ENCODE peak calls at places on chromosomes 5 and 9, in six cellular contexts. One of them, this sample, is unnamed. For H3K36me3, the result is how much of the 10 kb centered on the place peaks cover.

GRCh38 chr9:129322641-129323375 is 144.7 kb upstream of the IER5L start:
- DNase-seq in neural progenitor cell: no peak
- DNase-seq in mesenchymal stem cell: no peak
- DNase-seq in GM23248: no peak
- DNase-seq in spleen: peak
- DNase-seq in CD4-positive, CD25-positive, alpha-beta regulatory T cell: no peak
- DNase-seq in this sample: no peak

GRCh38 chr5:87385794-87386193 is 26.9 kb downstream of the CCNH start:
- DNase-seq in spleen: no peak
- DNase-seq in GM23248: no peak
- DNase-seq in CD4-positive, CD25-positive, alpha-beta regulatory T cell: no peak
- DNase-seq in neural progenitor cell: no peak
- DNase-seq in mesenchymal stem cell: no peak
- DNase-seq in this sample: no peak

GRCh38 chr5:131250749-131251148 is 13.1 kb upstream of the CDC42SE2 start:
- DNase-seq in CD4-positive, CD25-positive, alpha-beta regulatory T cell: no peak
- DNase-seq in mesenchymal stem cell: no peak
- DNase-seq in spleen: no peak
- DNase-seq in neural progenitor cell: no peak
- DNase-seq in GM23248: no peak
- DNase-seq in this sample: no peak

GRCh38 chr5:171906703-171907590 is 99.5 kb downstream of the FBXW11 start:
- DNase-seq in neural progenitor cell: no peak
- DNase-seq in GM23248: no peak
- DNase-seq in spleen: no peak
- DNase-seq in CD4-positive, CD25-positive, alpha-beta regulatory T cell: no peak
- DNase-seq in mesenchymal stem cell: no peak
- DNase-seq in this sample: no peak

GRCh38 chr9:16469184-16469583 is 401.3 kb downstream of the BNC2 start:
- DNase-seq in CD4-positive, CD25-positive, alpha-beta regulatory T cell: no peak
- DNase-seq in neural progenitor cell: no peak
- DNase-seq in spleen: no peak
- DNase-seq in GM23248: no peak
- DNase-seq in mesenchymal stem cell: no peak
- DNase-seq in this sample: no peak

GRCh38 chr5:72459089-72459661 is 48.0 kb downstream of the ZNF366 start:
- DNase-seq in neural progenitor cell: no peak
- DNase-seq in CD4-positive, CD25-positive, alpha-beta regulatory T cell: no peak
- DNase-seq in mesenchymal stem cell: no peak
- DNase-seq in GM23248: no peak
- DNase-seq in spleen: no peak
- DNase-seq in this sample: no peak

GRCh38 chr9:124941689-124942561 is 1.0 kb upstream of the GOLGA1 start:
- DNase-seq in spleen: peak
- DNase-seq in neural progenitor cell: peak
- DNase-seq in GM23248: peak
- DNase-seq in CD4-positive, CD25-positive, alpha-beta regulatory T cell: peak
- DNase-seq in mesenchymal stem cell: peak
- DNase-seq in this sample: peak

GRCh38 chr5:158758666-158759065 is 341.1 kb downstream of the EBF1 start:
- DNase-seq in mesenchymal stem cell: no peak
- DNase-seq in spleen: no peak
- DNase-seq in neural progenitor cell: no peak
- DNase-seq in GM23248: peak
- DNase-seq in CD4-positive, CD25-positive, alpha-beta regulatory T cell: no peak
- DNase-seq in this sample: peak

GRCh38 chr5:100841358-100842076 is 61.6 kb downstream of the ST8SIA4 start:
- DNase-seq in mesenchymal stem cell: peak
- DNase-seq in CD4-positive, CD25-positive, alpha-beta regulatory T cell: peak
- DNase-seq in neural progenitor cell: no peak
- DNase-seq in GM23248: no peak
- DNase-seq in spleen: no peak
- DNase-seq in this sample: peak

GRCh38 chr9:114910541-114910940 is 19.9 kb downstream of the TNFSF8 start:
- DNase-seq in CD4-positive, CD25-positive, alpha-beta regulatory T cell: no peak
- DNase-seq in GM23248: peak
- DNase-seq in mesenchymal stem cell: no peak
- DNase-seq in neural progenitor cell: no peak
- DNase-seq in spleen: no peak
- DNase-seq in this sample: no peak

GRCh38 chr5:51380603-51381207 is 2.5 kb upstream of the ISL1 start:
- DNase-seq in neural progenitor cell: peak
- DNase-seq in spleen: no peak
- DNase-seq in GM23248: peak
- DNase-seq in CD4-positive, CD25-positive, alpha-beta regulatory T cell: no peak
- DNase-seq in mesenchymal stem cell: peak
- DNase-seq in this sample: peak

GRCh38 chr5:56158331-56158960 is 74.7 kb downstream of the ANKRD55 start:
- DNase-seq in neural progenitor cell: no peak
- DNase-seq in GM23248: no peak
- DNase-seq in CD4-positive, CD25-positive, alpha-beta regulatory T cell: no peak
- DNase-seq in spleen: no peak
- DNase-seq in mesenchymal stem cell: no peak
- DNase-seq in this sample: no peak

GRCh38 chr5:168327019-168327421 is 35.6 kb downstream of the WWC1 start:
- DNase-seq in CD4-positive, CD25-positive, alpha-beta regulatory T cell: no peak
- DNase-seq in spleen: no peak
- DNase-seq in GM23248: peak
- DNase-seq in neural progenitor cell: no peak
- DNase-seq in mesenchymal stem cell: no peak
- DNase-seq in this sample: no peak

GRCh38 chr5:157076558-157076957 is 17.6 kb upstream of the HAVCR1 start:
- DNase-seq in mesenchymal stem cell: peak
- DNase-seq in CD4-positive, CD25-positive, alpha-beta regulatory T cell: no peak
- DNase-seq in spleen: no peak
- DNase-seq in GM23248: peak
- DNase-seq in neural progenitor cell: no peak
- DNase-seq in this sample: no peak

GRCh38 chr5:174617285-174617684 is 107.1 kb upstream of the MSX2 start:
- DNase-seq in spleen: no peak
- DNase-seq in neural progenitor cell: no peak
- DNase-seq in CD4-positive, CD25-positive, alpha-beta regulatory T cell: no peak
- DNase-seq in GM23248: no peak
- DNase-seq in mesenchymal stem cell: no peak
- DNase-seq in this sample: no peak

GRCh38 chr9:70557665-70558419 is 143.4 kb upstream of the KLF9 start:
- DNase-seq in GM23248: no peak
- DNase-seq in spleen: no peak
- DNase-seq in CD4-positive, CD25-positive, alpha-beta regulatory T cell: no peak
- DNase-seq in mesenchymal stem cell: no peak
- DNase-seq in neural progenitor cell: no peak
- DNase-seq in this sample: no peak

GRCh38 chr9:115146581-115147021 is 28.6 kb upstream of the TNC start:
- DNase-seq in mesenchymal stem cell: peak
- DNase-seq in GM23248: peak
- DNase-seq in spleen: no peak
- DNase-seq in CD4-positive, CD25-positive, alpha-beta regulatory T cell: no peak
- DNase-seq in neural progenitor cell: no peak
- DNase-seq in this sample: no peak

GRCh38 chr5:151906246-151906645 is 18.4 kb downstream of the GLRA1 start:
- DNase-seq in CD4-positive, CD25-positive, alpha-beta regulatory T cell: no peak
- DNase-seq in neural progenitor cell: no peak
- DNase-seq in GM23248: no peak
- DNase-seq in spleen: no peak
- DNase-seq in mesenchymal stem cell: no peak
- DNase-seq in this sample: peak

GRCh38 chr5:74622944-74623343 is 17.6 kb downstream of the ENC1 start:
- DNase-seq in mesenchymal stem cell: no peak
- DNase-seq in neural progenitor cell: peak
- DNase-seq in spleen: no peak
- DNase-seq in GM23248: no peak
- DNase-seq in CD4-positive, CD25-positive, alpha-beta regulatory T cell: no peak
- DNase-seq in this sample: no peak

GRCh38 chr9:122336836-122337560 is 33.8 kb upstream of the PTGS1 start:
- DNase-seq in spleen: no peak
- DNase-seq in neural progenitor cell: no peak
- DNase-seq in CD4-positive, CD25-positive, alpha-beta regulatory T cell: no peak
- DNase-seq in GM23248: no peak
- DNase-seq in mesenchymal stem cell: no peak
- DNase-seq in this sample: no peak

GRCh38 chr9:112694910-112695555 is 22.9 kb downstream of the INIP start:
- DNase-seq in CD4-positive, CD25-positive, alpha-beta regulatory T cell: no peak
- DNase-seq in GM23248: no peak
- DNase-seq in neural progenitor cell: no peak
- DNase-seq in spleen: no peak
- DNase-seq in mesenchymal stem cell: peak
- DNase-seq in this sample: no peak

GRCh38 chr9:136590788-136591187 is 44.9 kb upstream of the NOTCH1 start:
- DNase-seq in spleen: no peak
- DNase-seq in mesenchymal stem cell: no peak
- DNase-seq in neural progenitor cell: no peak
- DNase-seq in GM23248: no peak
- DNase-seq in CD4-positive, CD25-positive, alpha-beta regulatory T cell: no peak
- DNase-seq in this sample: no peak

GRCh38 chr9:132041825-132042224 is 37.8 kb downstream of the MED27 start:
- DNase-seq in GM23248: no peak
- DNase-seq in CD4-positive, CD25-positive, alpha-beta regulatory T cell: no peak
- DNase-seq in spleen: no peak
- DNase-seq in neural progenitor cell: no peak
- DNase-seq in mesenchymal stem cell: no peak
- DNase-seq in this sample: no peak

GRCh38 chr5:157175071-157175612 is 5.5 kb upstream of the ITK start:
- DNase-seq in CD4-positive, CD25-positive, alpha-beta regulatory T cell: no peak
- DNase-seq in GM23248: no peak
- DNase-seq in spleen: no peak
- DNase-seq in neural progenitor cell: no peak
- DNase-seq in mesenchymal stem cell: no peak
- DNase-seq in this sample: no peak

GRCh38 chr9:134628354-134628736 is 13.3 kb upstream of the COL5A1 start:
- DNase-seq in neural progenitor cell: no peak
- DNase-seq in spleen: peak
- DNase-seq in CD4-positive, CD25-positive, alpha-beta regulatory T cell: no peak
- DNase-seq in GM23248: no peak
- DNase-seq in mesenchymal stem cell: no peak
- DNase-seq in this sample: no peak

GRCh38 chr9:134626576-134627416 is 14.8 kb upstream of the COL5A1 start:
- DNase-seq in CD4-positive, CD25-positive, alpha-beta regulatory T cell: no peak
- DNase-seq in mesenchymal stem cell: peak
- DNase-seq in spleen: peak
- DNase-seq in GM23248: no peak
- DNase-seq in neural progenitor cell: no peak
- DNase-seq in this sample: peak

GRCh38 chr9:134626141-134626423 is 15.5 kb upstream of the COL5A1 start:
- DNase-seq in CD4-positive, CD25-positive, alpha-beta regulatory T cell: no peak
- DNase-seq in spleen: no peak
- DNase-seq in GM23248: no peak
- DNase-seq in neural progenitor cell: no peak
- DNase-seq in mesenchymal stem cell: no peak
- DNase-seq in this sample: no peak

GRCh38 chr9:134629061-134629585 is 12.5 kb upstream of the COL5A1 start:
- DNase-seq in neural progenitor cell: no peak
- DNase-seq in mesenchymal stem cell: no peak
- DNase-seq in CD4-positive, CD25-positive, alpha-beta regulatory T cell: no peak
- DNase-seq in spleen: peak
- DNase-seq in GM23248: no peak
- DNase-seq in this sample: no peak

DNA sequence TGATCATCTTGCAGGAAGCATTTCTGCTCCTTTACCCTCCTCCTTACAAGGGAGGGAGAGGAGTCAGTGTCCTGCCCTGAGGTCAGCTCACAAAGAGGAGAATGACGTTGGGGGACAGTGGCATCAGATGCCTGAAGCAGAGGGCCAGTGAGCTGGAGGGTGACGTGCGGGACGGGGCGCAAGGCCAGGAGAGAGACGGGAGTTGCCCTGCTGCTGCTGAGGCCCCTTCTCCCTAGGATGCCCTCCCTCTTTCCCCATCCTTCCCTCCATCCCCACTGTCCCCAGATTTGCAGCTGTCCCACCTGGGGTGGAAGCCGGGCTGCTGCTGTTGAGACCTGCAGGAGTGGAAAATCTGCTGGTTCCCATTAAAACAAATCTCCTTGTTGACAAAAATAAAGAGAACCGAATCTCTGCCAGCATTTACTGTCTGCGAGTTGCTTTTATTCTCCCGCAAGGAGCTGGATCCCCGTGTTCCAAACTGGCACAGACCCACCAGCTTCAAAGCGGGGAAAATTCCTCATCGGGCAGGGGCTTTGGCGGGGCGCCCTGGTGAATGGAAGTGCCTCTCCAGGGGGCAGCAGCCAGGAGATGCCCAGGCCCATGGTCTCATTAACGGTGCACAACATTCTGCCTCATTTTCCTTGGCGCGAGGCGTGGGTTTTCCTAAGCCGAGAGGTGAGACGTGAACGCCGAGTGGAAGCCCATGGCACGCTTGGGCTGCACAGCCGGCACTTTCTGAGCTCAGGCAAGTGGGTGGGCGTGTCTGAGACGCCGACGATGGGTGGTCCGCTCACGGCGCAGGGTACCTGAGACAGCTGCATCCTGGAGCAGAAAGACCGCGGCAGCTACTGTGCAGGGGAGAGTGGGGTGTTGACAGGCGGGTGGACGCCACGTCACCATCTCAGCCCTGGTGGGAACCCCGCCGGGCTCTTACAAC is 13.9 kb upstream of the COL5A1 start:
- DNase-seq in CD4-positive, CD25-positive, alpha-beta regulatory T cell: no peak
- DNase-seq in neural progenitor cell: no peak
- DNase-seq in mesenchymal stem cell: no peak
- DNase-seq in spleen: peak
- DNase-seq in GM23248: no peak
- DNase-seq in this sample: no peak
- H3K4me3 ChIP-seq in CD4-positive, CD25-positive, alpha-beta regulatory T cell: no peak
- H3K4me3 ChIP-seq in neural progenitor cell: no peak
- H3K4me3 ChIP-seq in mesenchymal stem cell: no peak
- H3K4me3 ChIP-seq in spleen: no peak
- H3K4me3 ChIP-seq in GM23248: no peak
- H3K4me3 ChIP-seq in this sample: no peak

GRCh38 chr5:154778534-154778933 is 23.4 kb downstream of the LARP1 start:
- DNase-seq in GM23248: no peak
- DNase-seq in mesenchymal stem cell: no peak
- DNase-seq in neural progenitor cell: no peak
- DNase-seq in CD4-positive, CD25-positive, alpha-beta regulatory T cell: no peak
- DNase-seq in spleen: no peak
- DNase-seq in this sample: no peak
- H3K36me3 ChIP-seq in GM23248: under half
- H3K36me3 ChIP-seq in mesenchymal stem cell: under half
- H3K36me3 ChIP-seq in neural progenitor cell: under half
- H3K36me3 ChIP-seq in CD4-positive, CD25-positive, alpha-beta regulatory T cell: under half
- H3K36me3 ChIP-seq in spleen: under half
- H3K36me3 ChIP-seq in this sample: under half

DNA sequence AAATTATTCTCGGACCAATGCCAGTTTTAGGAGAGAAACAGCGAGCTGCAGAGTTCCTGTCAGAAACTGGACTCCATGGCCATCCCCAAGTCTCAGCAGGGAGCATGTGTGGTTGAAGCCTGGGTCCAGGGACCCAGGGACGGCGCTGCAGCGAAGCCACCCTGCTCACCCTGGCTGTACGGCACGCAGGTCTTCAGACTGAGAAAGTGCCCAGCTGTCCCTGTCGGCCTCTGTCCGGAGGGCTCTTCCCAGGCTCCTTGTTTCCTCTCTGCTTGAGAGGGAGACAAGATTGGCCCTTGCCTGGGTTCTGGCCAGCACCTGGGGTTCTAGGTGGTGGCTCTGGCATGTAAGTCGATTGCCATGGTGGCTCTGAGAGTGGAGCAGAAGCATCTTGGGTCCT is 26.9 kb downstream of the PTGES2 start:
- DNase-seq in mesenchymal stem cell: no peak
- DNase-seq in neural progenitor cell: no peak
- DNase-seq in GM23248: no peak
- DNase-seq in CD4-positive, CD25-positive, alpha-beta regulatory T cell: no peak
- DNase-seq in spleen: peak
- DNase-seq in this sample: no peak
- H3K4me3 ChIP-seq in mesenchymal stem cell: peak
- H3K4me3 ChIP-seq in neural progenitor cell: no peak
- H3K4me3 ChIP-seq in GM23248: no peak
- H3K4me3 ChIP-seq in CD4-positive, CD25-positive, alpha-beta regulatory T cell: no peak
- H3K4me3 ChIP-seq in spleen: peak
- H3K4me3 ChIP-seq in this sample: no peak

GRCh38 chr9:87236546-87236945 is 261.1 kb upstream of the DAPK1 start:
- DNase-seq in spleen: no peak
- DNase-seq in GM23248: peak
- DNase-seq in mesenchymal stem cell: no peak
- DNase-seq in neural progenitor cell: no peak
- DNase-seq in CD4-positive, CD25-positive, alpha-beta regulatory T cell: no peak
- DNase-seq in this sample: no peak
- H3K36me3 ChIP-seq in spleen: under half
- H3K36me3 ChIP-seq in GM23248: under half
- H3K36me3 ChIP-seq in mesenchymal stem cell: under half
- H3K36me3 ChIP-seq in neural progenitor cell: under half
- H3K36me3 ChIP-seq in CD4-positive, CD25-positive, alpha-beta regulatory T cell: under half
- H3K36me3 ChIP-seq in this sample: under half